ENCODE peak calls at places on chromosomes 5 and 9, in eight cellular contexts. One of them, this sample, is unnamed.

GRCh38 chr9:123359106-123359505 is 3.1 kb downstream of the CRB2 start:
- DNase-seq in fibroblast of lung: no peak
- DNase-seq in COR-L47: no peak
- DNase-seq in kidney tubule cell: no peak
- DNase-seq in stimulated activated CD8-positive, alpha-beta memory T cell treated with anti-CD3 and anti-CD28 coated beads, Interleukin-4, amount 100 ng/mL, for 24 hours: no peak
- DNase-seq in T-helper 17 cell: no peak
- DNase-seq in NCI-H345: no peak
- DNase-seq in cardiac septum: no peak
- DNase-seq in this sample: no peak

GRCh38 chr5:58236498-58236897 is 223.4 kb downstream of the PLK2 start:
- DNase-seq in fibroblast of lung: no peak
- DNase-seq in COR-L47: no peak
- DNase-seq in kidney tubule cell: no peak
- DNase-seq in stimulated activated CD8-positive, alpha-beta memory T cell treated with anti-CD3 and anti-CD28 coated beads, Interleukin-4, amount 100 ng/mL, for 24 hours: no peak
- DNase-seq in T-helper 17 cell: no peak
- DNase-seq in NCI-H345: no peak
- DNase-seq in cardiac septum: no peak
- DNase-seq in this sample: no peak

GRCh38 chr9:71157731-71158130 is 36.3 kb upstream of the TRPM3 start:
- DNase-seq in fibroblast of lung: no peak
- DNase-seq in COR-L47: no peak
- DNase-seq in kidney tubule cell: no peak
- DNase-seq in stimulated activated CD8-positive, alpha-beta memory T cell treated with anti-CD3 and anti-CD28 coated beads, Interleukin-4, amount 100 ng/mL, for 24 hours: no peak
- DNase-seq in T-helper 17 cell: no peak
- DNase-seq in NCI-H345: no peak
- DNase-seq in cardiac septum: no peak
- DNase-seq in this sample: no peak

GRCh38 chr5:124061663-124062062 is 549.7 kb downstream of the CSNK1G3 start:
- DNase-seq in fibroblast of lung: peak
- DNase-seq in COR-L47: peak
- DNase-seq in kidney tubule cell: no peak
- DNase-seq in stimulated activated CD8-positive, alpha-beta memory T cell treated with anti-CD3 and anti-CD28 coated beads, Interleukin-4, amount 100 ng/mL, for 24 hours: no peak
- DNase-seq in T-helper 17 cell: no peak
- DNase-seq in NCI-H345: peak
- DNase-seq in cardiac septum: no peak
- DNase-seq in this sample: peak

GRCh38 chr9:126844085-126844484 is 16.4 kb upstream of the ZBTB34 start:
- DNase-seq in fibroblast of lung: peak
- DNase-seq in COR-L47: no peak
- DNase-seq in kidney tubule cell: peak
- DNase-seq in stimulated activated CD8-positive, alpha-beta memory T cell treated with anti-CD3 and anti-CD28 coated beads, Interleukin-4, amount 100 ng/mL, for 24 hours: no peak
- DNase-seq in T-helper 17 cell: no peak
- DNase-seq in NCI-H345: no peak
- DNase-seq in cardiac septum: no peak
- DNase-seq in this sample: no peak

GRCh38 chr5:149611327-149611726 is 30.0 kb downstream of the ARHGEF37 start:
- DNase-seq in fibroblast of lung: peak
- DNase-seq in COR-L47: no peak
- DNase-seq in kidney tubule cell: peak
- DNase-seq in stimulated activated CD8-positive, alpha-beta memory T cell treated with anti-CD3 and anti-CD28 coated beads, Interleukin-4, amount 100 ng/mL, for 24 hours: no peak
- DNase-seq in T-helper 17 cell: no peak
- DNase-seq in NCI-H345: no peak
- DNase-seq in cardiac septum: no peak
- DNase-seq in this sample: no peak

GRCh38 chr5:169906745-169907649 is 73.3 kb downstream of the INSYN2B start:
- DNase-seq in fibroblast of lung: no peak
- DNase-seq in COR-L47: peak
- DNase-seq in kidney tubule cell: no peak
- DNase-seq in stimulated activated CD8-positive, alpha-beta memory T cell treated with anti-CD3 and anti-CD28 coated beads, Interleukin-4, amount 100 ng/mL, for 24 hours: no peak
- DNase-seq in T-helper 17 cell: no peak
- DNase-seq in NCI-H345: peak
- DNase-seq in cardiac septum: no peak
- DNase-seq in this sample: no peak

GRCh38 chr9:87615547-87616148 is 110.3 kb upstream of the CTSL start:
- DNase-seq in fibroblast of lung: peak
- DNase-seq in COR-L47: no peak
- DNase-seq in kidney tubule cell: peak
- DNase-seq in stimulated activated CD8-positive, alpha-beta memory T cell treated with anti-CD3 and anti-CD28 coated beads, Interleukin-4, amount 100 ng/mL, for 24 hours: no peak
- DNase-seq in T-helper 17 cell: no peak
- DNase-seq in NCI-H345: no peak
- DNase-seq in cardiac septum: no peak
- DNase-seq in this sample: no peak

GRCh38 chr5:163339148-163339547 is 98.2 kb upstream of the CCNG1 start:
- DNase-seq in fibroblast of lung: no peak
- DNase-seq in COR-L47: no peak
- DNase-seq in kidney tubule cell: no peak
- DNase-seq in stimulated activated CD8-positive, alpha-beta memory T cell treated with anti-CD3 and anti-CD28 coated beads, Interleukin-4, amount 100 ng/mL, for 24 hours: no peak
- DNase-seq in T-helper 17 cell: no peak
- DNase-seq in NCI-H345: no peak
- DNase-seq in cardiac septum: no peak
- DNase-seq in this sample: no peak

GRCh38 chr5:172561151-172561550 is 79.9 kb upstream of the NEURL1B start:
- DNase-seq in fibroblast of lung: peak
- DNase-seq in COR-L47: no peak
- DNase-seq in kidney tubule cell: no peak
- DNase-seq in stimulated activated CD8-positive, alpha-beta memory T cell treated with anti-CD3 and anti-CD28 coated beads, Interleukin-4, amount 100 ng/mL, for 24 hours: no peak
- DNase-seq in T-helper 17 cell: no peak
- DNase-seq in NCI-H345: no peak
- DNase-seq in cardiac septum: no peak
- DNase-seq in this sample: no peak

GRCh38 chr9:129235041-129235930 is 57.2 kb upstream of the IER5L start:
- DNase-seq in fibroblast of lung: no peak
- DNase-seq in COR-L47: no peak
- DNase-seq in kidney tubule cell: no peak
- DNase-seq in stimulated activated CD8-positive, alpha-beta memory T cell treated with anti-CD3 and anti-CD28 coated beads, Interleukin-4, amount 100 ng/mL, for 24 hours: no peak
- DNase-seq in T-helper 17 cell: no peak
- DNase-seq in NCI-H345: no peak
- DNase-seq in cardiac septum: no peak
- DNase-seq in this sample: no peak

GRCh38 chr9:93089481-93089991 is 6.5 kb upstream of the CARD19 start:
- DNase-seq in fibroblast of lung: no peak
- DNase-seq in COR-L47: no peak
- DNase-seq in kidney tubule cell: no peak
- DNase-seq in stimulated activated CD8-positive, alpha-beta memory T cell treated with anti-CD3 and anti-CD28 coated beads, Interleukin-4, amount 100 ng/mL, for 24 hours: no peak
- DNase-seq in T-helper 17 cell: no peak
- DNase-seq in NCI-H345: no peak
- DNase-seq in cardiac septum: peak
- DNase-seq in this sample: no peak

This sample was measured in SHP77.